ENCODE peak calls at places on chromosomes 7 and 10, in seven cellular contexts. F is neuronal stem cell, T is mesendoderm, Q is H9, O is H1, Y is mesenchymal stem cell, C is trophoblast cell. D is an unnamed sample.

GRCh38 chr7:130349911-130350782 is 5.5 kb downstream of the CPA5 start:
- DNase-seq in F (no peak), T (peak), C (peak), Q (no peak), O (no peak), Y (peak), D (peak)

GRCh38 chr10:60044221-60044620 is 137.9 kb upstream of the CCDC6 start:
- DNase-seq in Y (peak), O (no peak), Q (no peak), C (no peak), F (no peak), T (no peak), D (peak)

GRCh38 chr10:103881420-103882284 is 26.3 kb upstream of the SH3PXD2A start:
- DNase-seq in Q (no peak), Y (no peak), O (no peak), C (peak), F (no peak), T (peak), D (no peak)

GRCh38 chr7:5514440-5515035 is 90.9 kb upstream of the TNRC18 start:
- DNase-seq in T (no peak), Y (peak), Q (no peak), O (no peak), C (peak), F (no peak), D (peak)

GRCh38 chr10:115963848-115964247 is 309.2 kb downstream of the GFRA1 start:
- DNase-seq in Q (no peak), T (peak), O (no peak), F (no peak), Y (peak), C (no peak), D (peak)

GRCh38 chr10:133260895-133261725 is 15.6 kb downstream of the ADAM8 start:
- DNase-seq in T (no peak), Q (no peak), O (no peak), F (no peak), C (peak), Y (peak), D (no peak)

GRCh38 chr7:55087521-55087961 is 68.7 kb downstream of the EGFR start:
- DNase-seq in O (no peak), C (no peak), Y (no peak), Q (no peak), F (no peak), T (no peak), D (no peak)

GRCh38 chr10:32374605-32375004 is 27.6 kb upstream of the EPC1 start:
- DNase-seq in Q (no peak), T (no peak), Y (no peak), F (no peak), C (no peak), O (no peak), D (no peak)

GRCh38 chr7:137081694-137082093 is 213.2 kb downstream of the CHRM2 start:
- DNase-seq in T (no peak), Q (no peak), C (no peak), Y (peak), F (no peak), O (no peak), D (peak)

GRCh38 chr10:46228076-46229071 is 58.4 kb upstream of the ANTXRL start:
- DNase-seq in F (peak), Q (peak), O (peak), C (peak), Y (peak), T (peak), D (peak)

GRCh38 chr10:24385776-24386175 is 176.8 kb downstream of the KIAA1217 start:
- DNase-seq in Q (no peak), T (no peak), C (no peak), Y (peak), F (no peak), O (no peak), D (peak)

GRCh38 chr10:122477436-122477835 is 16.1 kb downstream of the HTRA1 start:
- DNase-seq in Q (no peak), Y (no peak), O (no peak), T (no peak), C (no peak), F (no peak), D (no peak)

GRCh38 chr10:11884706-11885423 is 61.7 kb downstream of the PROSER2 start:
- DNase-seq in C (peak), F (no peak), Q (no peak), Y (no peak), T (no peak), O (no peak), D (no peak)

GRCh38 chr10:673492-673891 is 16.0 kb downstream of the DIP2C start:
- DNase-seq in T (no peak), Y (no peak), F (no peak), O (no peak), Q (no peak), C (no peak), D (no peak)

GRCh38 chr7:97043281-97043680 is 18.6 kb upstream of the DLX5 start:
- DNase-seq in F (no peak), Q (no peak), T (peak), O (no peak), C (peak), Y (no peak), D (peak)

GRCh38 chr7:8015095-8015745 is 46.6 kb downstream of the GLCCI1 start:
- DNase-seq in C (no peak), T (no peak), F (no peak), Y (no peak), O (no peak), Q (no peak), D (no peak)

GRCh38 chr10:99318475-99318874 is 10.7 kb upstream of the CNNM1 start:
- DNase-seq in C (no peak), F (no peak), Q (no peak), T (no peak), Y (no peak), O (no peak), D (no peak)

GRCh38 chr10:44253769-44254462 is 131.0 kb downstream of the CXCL12 start:
- DNase-seq in C (no peak), T (no peak), Y (peak), Q (no peak), O (no peak), F (no peak), D (peak)

GRCh38 chr10:47137311-47137851 is 162.6 kb upstream of the GDF10 start:
- DNase-seq in O (no peak), F (no peak), T (no peak), Q (no peak), Y (peak), C (no peak), D (peak)

GRCh38 chr7:44177570-44178131 is 11.6 kb downstream of the GCK start:
- DNase-seq in F (no peak), Q (peak), O (no peak), C (no peak), T (peak), Y (peak), D (peak)

GRCh38 chr10:98047009-98047741 is 16.8 kb upstream of the CRTAC1 start:
- DNase-seq in T (no peak), F (no peak), Y (no peak), Q (no peak), O (no peak), C (no peak), D (no peak)

GRCh38 chr7:117249696-117250095 is 73.2 kb downstream of the WNT2 start:
- DNase-seq in C (no peak), O (no peak), Y (no peak), F (no peak), T (no peak), Q (no peak), D (peak)

GRCh38 chr10:48651293-48651692 is 33.4 kb upstream of the WDFY4 start:
- DNase-seq in Y (no peak), T (no peak), O (no peak), F (no peak), Q (no peak), C (no peak), D (no peak)

GRCh38 chr7:102321351-102322201 is 34.7 kb downstream of the SPDYE6 start:
- DNase-seq in Y (peak), C (no peak), O (peak), F (no peak), Q (peak), T (peak), D (no peak)

GRCh38 chr7:102320181-102320580 is 33.5 kb downstream of the SH2B2 start:
- DNase-seq in F (no peak), O (no peak), Y (no peak), Q (no peak), C (no peak), T (no peak), D (no peak)

GRCh38 chr7:102318482-102318971 is 31.9 kb downstream of the SH2B2 start:
- DNase-seq in O (no peak), Y (no peak), T (peak), C (peak), F (no peak), Q (no peak), D (peak)

GRCh38 chr7:102320601-102321350 is 34.1 kb downstream of the SH2B2 start:
- DNase-seq in T (no peak), Q (no peak), C (no peak), Y (no peak), F (no peak), O (no peak), D (no peak)

GRCh38 chr7:102319671-102320070 is 33.0 kb downstream of the SH2B2 start:
- DNase-seq in O (no peak), Y (no peak), T (no peak), Q (no peak), F (no peak), C (peak), D (no peak)
- H3K18ac ChIP-seq in O (no peak), Y (no peak), T (no peak), Q (no peak), F (no peak), C (no peak), D (no peak)

GRCh38 chr7:149725426-149725821 is 48.0 kb downstream of the ZNF467 start:
- DNase-seq in O (no peak), F (no peak), C (no peak), Y (no peak), Q (no peak), T (no peak), D (no peak)

GRCh38 chr7:149727541-149728476 is 45.6 kb downstream of the ZNF467 start:
- DNase-seq in F (no peak), C (peak), O (no peak), Q (peak), T (no peak), Y (no peak), D (no peak)

GRCh38 chr7:149724661-149725425 is 48.5 kb downstream of the ZNF467 start:
- DNase-seq in C (no peak), T (no peak), Y (no peak), Q (peak), O (no peak), F (no peak), D (no peak)

GRCh38 chr7:149727053-149727452 is 46.3 kb downstream of the ZNF467 start:
- DNase-seq in C (no peak), T (no peak), Y (no peak), O (no peak), F (no peak), Q (peak), D (no peak)

DNA sequence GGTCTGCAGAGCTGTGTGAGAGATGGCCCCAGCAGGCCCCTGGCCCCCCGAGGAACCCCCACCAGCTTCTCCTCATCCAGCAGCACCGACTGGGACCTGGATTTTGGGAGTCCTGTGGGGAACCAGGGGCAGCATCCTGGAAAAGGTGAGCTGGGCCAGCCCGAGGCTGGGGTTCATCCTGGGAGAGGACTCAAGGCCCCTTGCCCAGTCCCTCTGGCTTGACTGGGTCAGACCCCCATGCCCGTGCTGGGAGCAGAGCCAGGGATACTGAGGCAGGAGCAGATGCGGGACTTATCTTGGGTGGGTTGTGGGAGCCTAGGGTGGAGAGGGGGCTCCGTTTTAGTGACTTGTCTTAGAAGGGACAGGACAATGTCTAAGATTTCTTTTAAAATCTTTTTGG is 47.5 kb downstream of the ZNF467 start:
- DNase-seq in Q (peak), F (no peak), C (no peak), Y (no peak), O (no peak), T (no peak), D (no peak)
- H3K18ac ChIP-seq in Q (no peak), F (no peak), C (no peak), Y (no peak), O (no peak), T (no peak), D (no peak)

GRCh38 chr7:29375641-29376562 is 181.3 kb downstream of the CHN2 start:
- DNase-seq in Q (peak), F (no peak), Y (no peak), O (no peak), T (peak), C (peak), D (no peak)
- H3K18ac ChIP-seq in Q (no peak), F (no peak), Y (no peak), O (no peak), T (no peak), C (no peak), D (no peak)

GRCh38 chr7:70230761-70231160 is 632.5 kb downstream of the AUTS2 start:
- DNase-seq in T (no peak), F (no peak), O (no peak), Y (no peak), Q (no peak), C (no peak), D (no peak)

GRCh38 chr7:70229242-70229641 is 631.0 kb downstream of the AUTS2 start:
- DNase-seq in C (no peak), O (no peak), Q (no peak), F (no peak), Y (no peak), T (peak), D (no peak)
- H3K18ac ChIP-seq in C (no peak), O (no peak), Q (no peak), F (no peak), Y (no peak), T (no peak), D (no peak)

DNA sequence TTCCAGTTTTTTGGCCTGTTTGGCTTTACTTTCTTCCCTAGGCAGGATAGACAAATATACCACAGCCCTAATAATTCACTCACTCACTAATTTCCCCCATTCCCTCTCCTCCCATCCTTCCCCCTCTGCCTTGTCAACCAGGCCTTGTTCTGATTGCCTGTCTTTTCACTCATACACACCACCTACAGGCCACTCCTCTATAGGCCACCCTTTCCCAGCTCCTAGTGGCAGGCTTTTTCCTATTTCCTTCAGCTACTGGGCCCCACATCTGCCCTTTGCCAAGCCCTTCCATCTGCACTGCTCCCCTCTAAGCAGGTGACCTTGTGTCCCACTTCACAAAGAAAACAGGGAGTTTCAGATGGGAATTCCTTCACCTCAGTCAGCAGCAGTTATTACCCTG is 59.8 kb upstream of the MSRB2 start:
- DNase-seq in C (no peak), O (no peak), Y (peak), T (peak), Q (peak), F (no peak), D (no peak)
- H3K18ac ChIP-seq in C (no peak), O (no peak), Y (no peak), T (no peak), Q (no peak), F (no peak), D (no peak)

DNA sequence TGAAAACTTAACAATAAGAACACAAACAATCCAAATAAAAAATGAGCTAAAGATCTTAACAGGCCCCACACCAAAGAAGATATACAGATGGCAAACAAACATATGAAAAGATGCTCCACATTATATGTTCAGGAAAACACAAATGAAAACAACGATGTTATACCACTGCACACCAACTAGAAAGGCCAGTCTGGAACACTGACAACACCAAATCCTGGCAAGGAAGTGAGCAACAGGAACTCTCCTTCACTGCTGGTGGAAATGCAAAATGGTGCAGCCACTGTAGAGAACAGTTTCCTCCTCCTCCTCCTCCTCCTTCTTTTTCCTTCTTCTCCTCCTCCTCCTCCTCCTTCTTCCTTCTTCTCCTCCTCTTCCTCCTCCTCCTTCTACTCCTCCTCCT is 12.2 kb upstream of the NCAPG2 start:
- DNase-seq in Y (no peak), C (no peak), T (no peak), F (no peak), Q (no peak), O (no peak), D (no peak)
- H3K18ac ChIP-seq in Y (no peak), C (no peak), T (no peak), F (no peak), Q (no peak), O (no peak), D (no peak)

DNA sequence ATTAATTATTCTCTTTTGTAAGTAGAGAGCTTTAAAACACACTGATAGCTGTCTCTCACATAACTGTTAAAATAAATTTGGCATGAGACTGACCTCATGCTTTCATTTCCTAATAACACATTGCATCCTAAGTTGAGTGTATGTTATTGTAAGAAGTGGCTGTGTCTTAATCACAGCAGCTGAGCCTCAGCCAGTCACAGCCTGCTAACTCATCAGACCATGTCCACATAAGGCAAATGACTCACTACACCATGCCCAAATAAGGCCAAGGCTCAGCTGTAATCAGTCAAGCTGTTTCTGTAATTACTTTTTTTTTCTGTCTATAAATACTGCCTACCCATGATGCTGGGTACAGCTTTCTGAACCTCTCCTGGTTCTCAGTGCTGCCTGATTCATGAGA is 860.9 kb downstream of the XPNPEP1 start:
- DNase-seq in C (no peak), F (no peak), O (no peak), T (peak), Y (peak), Q (no peak), D (peak)
- H3K18ac ChIP-seq in C (no peak), F (no peak), O (no peak), T (no peak), Y (no peak), Q (no peak), D (no peak)

D was measured in IMR-90.